ENCODE peak calls at places on chromosomes 1 and 21, in nine cellular contexts. V is SJCRH30, O is A549, J is adrenal gland, E is stomach, D is uterus, L is aorta, F is heart left ventricle, K is fibroblast of lung. B is an unnamed sample.

GRCh38 chr1:218273757-218274505 is 11.2 kb upstream of the RRP15 start:
- DNase-seq in L (no peak), E (no peak), O (no peak), J (no peak), K (no peak), V (no peak), F (no peak), D (no peak), B (no peak)

GRCh38 chr1:60672435-60672834 is 409.9 kb upstream of the NFIA start:
- DNase-seq in J (no peak), L (no peak), O (no peak), K (no peak), D (no peak), V (no peak), F (no peak), E (no peak), B (no peak)

GRCh38 chr1:201500670-201501120 is 6.2 kb downstream of the CSRP1 start:
- DNase-seq in K (peak), F (no peak), E (no peak), L (no peak), V (no peak), D (peak), O (no peak), J (no peak), B (no peak)

GRCh38 chr1:228207381-228207810 is 448 bp upstream of the OBSCN start:
- DNase-seq in O (no peak), V (no peak), J (no peak), E (no peak), K (no peak), F (no peak), D (no peak), L (peak), B (no peak)

GRCh38 chr1:36920371-36920770 is 113.9 kb downstream of the GRIK3 start:
- DNase-seq in K (no peak), J (no peak), F (no peak), L (no peak), D (no peak), E (no peak), V (no peak), O (no peak), B (no peak)

GRCh38 chr1:7745783-7746182 is 25.3 kb upstream of the VAMP3 start:
- DNase-seq in V (no peak), K (no peak), E (no peak), F (no peak), D (no peak), L (no peak), O (no peak), J (no peak), B (no peak)

GRCh38 chr1:229991104-229991513 is 75.9 kb upstream of the GALNT2 start:
- DNase-seq in K (no peak), O (no peak), L (no peak), D (no peak), F (no peak), V (no peak), J (no peak), E (no peak), B (no peak)

GRCh38 chr1:69523032-69523431 is 44.7 kb upstream of the LRRC7 start:
- DNase-seq in O (no peak), K (peak), E (no peak), F (no peak), L (no peak), V (no peak), J (no peak), D (no peak), B (no peak)

GRCh38 chr21:15514073-15514946 is 215.5 kb upstream of the USP25 start:
- DNase-seq in K (no peak), D (no peak), V (no peak), J (no peak), F (no peak), L (no peak), E (no peak), O (no peak), B (no peak)

GRCh38 chr1:172144445-172145060 is 275.9 kb upstream of the C1orf105 start:
- DNase-seq in K (peak), F (peak), L (peak), V (peak), O (no peak), J (peak), E (peak), D (peak), B (no peak)

GRCh38 chr1:234214911-234215892 is 158.1 kb upstream of the COA6 start:
- DNase-seq in D (no peak), F (no peak), V (no peak), K (no peak), L (no peak), E (peak), O (no peak), J (no peak), B (no peak)

GRCh38 chr1:160629286-160630210 is 17.3 kb downstream of the SLAMF1 start:
- DNase-seq in E (peak), V (no peak), K (no peak), D (no peak), O (no peak), J (no peak), F (peak), L (no peak), B (no peak)

GRCh38 chr21:32413697-32414578 is 1.4 kb downstream of the EVA1C start:
- DNase-seq in J (no peak), L (no peak), E (no peak), F (no peak), V (no peak), K (peak), D (peak), O (no peak), B (no peak)

GRCh38 chr21:45126085-45126687 is 51.8 kb downstream of the ADARB1 start:
- DNase-seq in L (no peak), O (no peak), J (no peak), E (no peak), K (no peak), V (peak), D (no peak), F (no peak), B (no peak)

GRCh38 chr1:110053557-110054428 is 16.7 kb downstream of the ALX3 start:
- DNase-seq in J (peak), O (peak), E (peak), K (no peak), D (peak), L (peak), V (peak), F (peak), B (peak)

GRCh38 chr1:172653015-172653709 is 5.7 kb upstream of the FASLG start:
- DNase-seq in V (no peak), J (no peak), K (peak), L (no peak), D (no peak), F (no peak), O (no peak), E (no peak), B (no peak)

GRCh38 chr21:41655259-41655658 is 111.6 kb downstream of the RIPK4 start:
- DNase-seq in J (no peak), L (no peak), E (no peak), K (no peak), F (no peak), D (no peak), V (no peak), O (no peak), B (no peak)

GRCh38 chr21:41651830-41652229 is 115.0 kb downstream of the RIPK4 start:
- DNase-seq in F (no peak), D (no peak), V (no peak), O (no peak), E (no peak), L (no peak), J (no peak), K (no peak), B (no peak)

GRCh38 chr21:41651396-41651795 is 115.5 kb downstream of the RIPK4 start:
- DNase-seq in F (no peak), O (no peak), E (no peak), J (no peak), K (no peak), L (no peak), V (no peak), D (no peak), B (no peak)

GRCh38 chr21:41653944-41654625 is 112.8 kb downstream of the RIPK4 start:
- DNase-seq in K (peak), V (no peak), O (no peak), F (no peak), D (no peak), J (no peak), E (no peak), L (no peak), B (no peak)

DNA sequence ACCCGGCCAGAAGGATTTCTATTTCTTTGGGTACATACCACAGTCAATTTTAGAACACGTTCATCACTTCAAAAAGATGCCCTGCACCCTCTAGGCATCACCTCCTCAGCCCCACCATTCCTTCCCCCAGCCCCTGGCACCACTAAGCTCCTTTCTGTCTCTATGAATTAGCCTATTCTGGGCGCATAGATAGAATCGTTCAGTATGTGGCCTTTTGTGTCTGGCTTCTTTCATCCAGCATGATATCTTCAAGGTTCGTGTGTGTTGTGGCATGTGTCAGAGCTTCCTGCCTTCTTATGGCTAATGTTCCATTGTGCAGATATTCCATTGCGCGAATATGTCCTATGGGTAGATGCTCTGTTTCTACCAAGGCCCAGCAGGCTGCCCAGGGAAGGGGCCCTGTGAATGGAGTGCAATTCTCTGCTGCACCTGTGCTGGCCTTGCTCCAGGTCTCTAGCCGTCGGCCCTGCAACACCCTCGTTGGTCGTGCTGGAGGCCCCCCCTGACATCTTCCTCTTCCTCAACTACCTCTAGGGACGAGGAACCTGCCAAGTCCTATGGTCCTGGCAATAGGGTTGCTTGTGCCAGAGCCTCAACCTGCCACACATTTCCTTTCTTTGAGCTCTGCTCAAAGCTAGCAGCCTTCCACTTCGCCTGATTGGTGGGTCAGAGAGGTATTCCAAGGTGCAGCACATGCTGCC is 113.5 kb downstream of the RIPK4 start:
- DNase-seq in O (no peak), K (no peak), V (no peak), D (no peak), E (no peak), L (no peak), J (no peak), F (no peak), B (no peak)
- H3K27ac ChIP-seq in O (peak), K (no peak), V (no peak), D (no peak), E (no peak), L (peak), J (no peak), F (no peak), B (no peak)

DNA sequence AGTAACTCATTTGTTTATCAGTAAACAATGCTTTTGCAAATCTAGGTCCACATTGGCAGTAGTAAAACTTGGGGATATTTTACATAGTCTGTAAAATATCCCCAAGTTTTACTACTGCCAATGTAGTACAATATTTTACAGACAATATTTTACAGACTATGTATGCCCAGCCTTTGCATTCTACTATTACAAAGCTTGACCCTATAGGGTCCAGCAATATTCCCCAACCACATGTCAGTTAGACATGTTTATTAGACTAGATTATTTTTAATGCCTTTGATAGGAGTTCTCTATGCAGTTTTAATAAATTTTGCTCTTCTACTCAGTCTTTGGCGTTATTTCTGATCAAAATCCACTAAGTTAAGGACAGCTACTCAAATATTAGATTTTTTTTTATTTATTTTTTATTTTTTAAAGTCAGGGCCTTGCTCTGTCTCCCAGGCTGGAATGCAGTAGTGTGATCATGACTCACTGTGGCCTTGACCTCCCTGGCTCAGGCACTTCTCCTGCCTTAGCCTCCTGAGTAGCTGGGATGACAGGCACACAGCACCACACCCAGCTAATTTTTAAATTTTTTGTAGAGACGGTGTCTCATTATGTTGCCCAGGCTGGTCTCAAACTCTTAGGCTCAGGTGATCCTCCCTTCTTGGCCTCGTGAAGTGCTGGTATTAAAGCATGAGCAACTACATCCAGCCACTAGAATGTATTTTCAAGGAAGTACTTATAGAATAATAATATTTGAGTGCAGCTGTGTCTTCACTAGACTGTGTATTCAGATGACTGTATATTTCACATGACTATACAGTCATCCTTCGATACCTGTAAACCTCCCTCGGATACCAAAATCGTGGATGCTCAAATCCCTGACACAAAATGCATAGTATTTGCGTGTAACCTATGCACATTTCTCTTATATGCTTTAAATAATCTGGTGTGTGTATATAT is 19.8 kb downstream of the MIER1 start:
- DNase-seq in J (peak), F (no peak), V (no peak), O (no peak), E (no peak), D (peak), K (peak), L (peak), B (no peak)
- H3K27ac ChIP-seq in J (peak), F (no peak), V (no peak), O (peak), E (peak), D (peak), K (peak), L (no peak), B (no peak)

DNA sequence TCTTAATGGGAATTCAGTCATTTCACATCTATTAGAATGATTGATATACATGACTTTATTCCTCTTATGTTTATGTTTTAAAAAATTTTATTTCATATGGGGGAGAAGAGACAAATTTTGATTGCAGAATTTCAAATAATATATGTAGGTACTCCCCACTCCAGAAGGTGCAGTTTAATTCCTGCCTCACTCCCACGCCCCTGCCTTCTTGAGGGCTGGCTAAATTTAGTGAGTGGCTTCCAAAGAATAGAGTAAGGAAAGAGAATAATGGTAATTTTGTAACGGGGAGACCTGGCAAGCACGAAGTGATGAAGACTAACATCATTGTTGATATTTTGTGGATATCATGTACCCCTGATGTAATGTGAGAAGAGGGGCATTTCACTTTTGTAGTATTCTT is 94.7 kb upstream of the FAM78B start:
- DNase-seq in O (no peak), E (no peak), K (no peak), J (no peak), F (no peak), V (no peak), D (no peak), L (no peak), B (no peak)
- H3K27ac ChIP-seq in O (no peak), E (no peak), K (no peak), J (no peak), F (no peak), V (no peak), D (no peak), L (no peak), B (no peak)

DNA sequence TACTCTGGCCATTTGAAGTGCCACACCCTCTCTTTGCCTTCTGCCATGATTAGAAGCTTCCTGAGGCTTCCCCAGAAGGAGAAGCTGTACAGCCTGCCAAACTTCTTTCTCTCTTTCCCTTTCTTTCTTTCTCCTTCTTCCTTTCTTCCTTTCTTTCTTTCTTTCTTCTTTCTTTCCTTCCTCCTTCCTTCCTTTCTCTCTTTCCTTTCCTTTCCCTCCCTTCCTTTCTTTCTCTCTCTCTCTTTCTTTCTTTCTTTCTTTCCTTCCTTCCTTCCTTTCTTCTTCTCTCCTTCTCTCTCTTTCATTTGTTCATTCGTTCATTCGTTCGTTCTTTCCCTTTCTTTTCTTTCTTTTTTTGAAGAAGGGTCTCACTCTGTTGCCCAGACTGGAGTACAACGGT is 931.0 kb downstream of the TTLL7 start:
- DNase-seq in O (no peak), J (no peak), F (no peak), D (no peak), L (no peak), V (no peak), E (no peak), K (no peak), B (no peak)
- H3K27ac ChIP-seq in O (no peak), J (no peak), F (no peak), D (no peak), L (no peak), V (no peak), E (no peak), K (no peak), B (no peak)

DNA sequence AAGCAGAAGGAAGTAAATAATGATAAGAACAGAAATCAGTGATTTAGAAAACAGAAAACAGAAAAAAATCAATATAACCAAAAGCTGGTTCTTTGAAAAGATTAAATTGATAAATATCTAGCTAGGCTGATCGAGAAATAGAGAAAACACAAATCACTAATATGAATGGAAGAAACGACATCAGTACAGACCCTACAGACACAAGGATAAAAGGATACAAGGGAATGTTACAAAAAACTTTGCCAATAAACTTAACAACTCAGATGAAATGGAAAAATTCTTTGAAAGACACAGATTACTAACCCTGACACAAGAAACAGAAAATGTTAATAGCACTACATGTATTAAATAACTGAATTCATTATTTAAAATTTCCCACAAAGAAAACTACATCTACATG is 6.3 kb upstream of the ARHGAP29 start:
- DNase-seq in F (no peak), O (no peak), E (no peak), K (no peak), J (no peak), D (no peak), V (no peak), L (no peak), B (no peak)
- H3K27ac ChIP-seq in F (no peak), O (no peak), E (no peak), K (no peak), J (no peak), D (no peak), V (no peak), L (no peak), B (no peak)